ENCODE peak calls at places on chromosome 5, in seven cellular contexts. J, K, I, Q, B, H and V are unnamed samples.

GRCh38 chr5:100840364-100840763 is 62.7 kb downstream of the ST8SIA4 start:
- DNase-seq in J (no peak), H (no peak), Q (no peak), K (no peak), I (no peak), B (no peak), V (no peak)

GRCh38 chr5:61280766-61281427 is 51.2 kb upstream of the ZSWIM6 start:
- DNase-seq in Q (no peak), H (no peak), K (no peak), J (peak; percentile 51), B (peak; percentile 73), I (peak; percentile 46), V (peak; percentile 25)

GRCh38 chr5:34490501-34491250 is 165.5 kb upstream of the RAI14 start:
- DNase-seq in Q (no peak), I (no peak), H (no peak), J (no peak), B (no peak), K (no peak), V (no peak)

GRCh38 chr5:146426853-146427618 is 20.1 kb upstream of the TCERG1 start:
- DNase-seq in K (no peak), Q (no peak), I (no peak), B (no peak), J (no peak), H (no peak), V (no peak)

GRCh38 chr5:59079622-59080620 is 497.0 kb downstream of the RAB3C start:
- DNase-seq in K (peak; percentile 70), I (no peak), J (no peak), Q (no peak), B (no peak), H (no peak), V (no peak)

GRCh38 chr5:79845448-79846197 is 145.4 kb downstream of the MTX3 start:
- DNase-seq in H (peak; percentile 6), B (no peak), J (no peak), K (peak; percentile 78), I (no peak), Q (no peak), V (no peak)

GRCh38 chr5:126965061-126965475 is 65.3 kb downstream of the MARCHF3 start:
- DNase-seq in K (peak; percentile 63), J (no peak), H (no peak), B (no peak), Q (no peak), I (no peak), V (no peak)

GRCh38 chr5:1654786-1655495 is 131.2 kb upstream of the LPCAT1 start:
- DNase-seq in H (no peak), J (peak; percentile 9), Q (no peak), I (no peak), K (no peak), B (no peak), V (peak; percentile 38)

GRCh38 chr5:103867857-103868598 is 305.4 kb upstream of the NUDT12 start:
- DNase-seq in I (no peak), J (no peak), H (no peak), B (no peak), Q (no peak), K (no peak), V (no peak)

DNA sequence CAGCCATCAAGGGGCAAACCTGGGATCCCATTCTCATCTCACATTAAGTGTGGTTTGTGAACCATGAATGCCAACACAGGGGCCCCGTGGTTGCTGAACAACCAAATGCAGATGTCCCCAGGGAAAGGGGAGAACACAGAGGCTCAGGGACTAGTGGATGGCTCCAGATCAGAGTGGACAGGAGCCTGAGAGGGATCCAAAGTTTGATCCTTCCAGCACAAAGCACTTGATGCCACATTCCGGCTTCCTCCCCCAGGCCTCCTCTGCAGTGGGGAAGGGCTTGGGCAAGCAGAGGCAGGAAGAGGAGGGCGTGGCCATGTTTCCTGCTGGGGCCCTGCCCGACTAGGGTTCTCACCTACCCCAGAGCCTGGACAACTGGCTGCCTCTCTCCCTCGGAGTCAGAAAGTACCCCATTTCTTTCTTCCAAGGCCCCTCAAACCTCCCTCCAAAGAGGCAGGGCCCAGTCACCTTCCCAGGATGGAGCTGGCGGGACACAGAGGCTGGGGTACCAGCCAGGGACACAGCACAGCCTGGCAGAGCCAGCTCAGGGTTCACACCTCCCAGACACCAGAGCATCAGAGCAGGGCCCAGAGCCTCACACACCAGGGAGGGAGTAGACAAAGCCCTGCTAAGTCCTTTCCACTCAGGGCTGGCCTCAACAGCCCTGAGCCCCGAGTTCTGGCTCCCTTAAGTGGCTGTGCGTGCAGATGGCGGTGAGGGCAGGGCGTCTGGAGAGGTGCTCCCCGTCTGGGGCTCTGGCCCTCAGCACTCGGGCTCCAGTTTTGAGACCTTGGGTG is 4.3 kb upstream of the RNF44 start:
- DNase-seq in Q (no peak), B (peak; percentile 75), J (peak; percentile 57), H (no peak), I (peak; percentile 72), K (no peak), V (peak; percentile 72)
- TF ChIP-seq CTCF in Q (no peak), B (no peak), J (no peak), H (no peak), I (no peak), K (no peak), V (no peak)

GRCh38 chr5:135372654-135373381 is 26.2 kb downstream of the MACROH2A1 start:
- DNase-seq in H (no peak), K (no peak), J (no peak), Q (peak; percentile 30), I (no peak), B (no peak), V (no peak)

GRCh38 chr5:135371738-135372232 is 27.2 kb downstream of the MACROH2A1 start:
- DNase-seq in J (no peak), H (no peak), Q (peak; percentile 40), I (peak; percentile 47), B (no peak), K (peak; percentile 56), V (no peak)

GRCh38 chr5:135375040-135375439 is 24.0 kb downstream of the MACROH2A1 start:
- DNase-seq in B (no peak), I (no peak), K (no peak), Q (peak; percentile 33), J (no peak), H (no peak), V (no peak)

GRCh38 chr5:135376961-135377621 is 21.9 kb downstream of the MACROH2A1 start:
- DNase-seq in H (no peak), I (no peak), K (no peak), Q (no peak), J (no peak), B (peak; percentile 43), V (no peak)

DNA sequence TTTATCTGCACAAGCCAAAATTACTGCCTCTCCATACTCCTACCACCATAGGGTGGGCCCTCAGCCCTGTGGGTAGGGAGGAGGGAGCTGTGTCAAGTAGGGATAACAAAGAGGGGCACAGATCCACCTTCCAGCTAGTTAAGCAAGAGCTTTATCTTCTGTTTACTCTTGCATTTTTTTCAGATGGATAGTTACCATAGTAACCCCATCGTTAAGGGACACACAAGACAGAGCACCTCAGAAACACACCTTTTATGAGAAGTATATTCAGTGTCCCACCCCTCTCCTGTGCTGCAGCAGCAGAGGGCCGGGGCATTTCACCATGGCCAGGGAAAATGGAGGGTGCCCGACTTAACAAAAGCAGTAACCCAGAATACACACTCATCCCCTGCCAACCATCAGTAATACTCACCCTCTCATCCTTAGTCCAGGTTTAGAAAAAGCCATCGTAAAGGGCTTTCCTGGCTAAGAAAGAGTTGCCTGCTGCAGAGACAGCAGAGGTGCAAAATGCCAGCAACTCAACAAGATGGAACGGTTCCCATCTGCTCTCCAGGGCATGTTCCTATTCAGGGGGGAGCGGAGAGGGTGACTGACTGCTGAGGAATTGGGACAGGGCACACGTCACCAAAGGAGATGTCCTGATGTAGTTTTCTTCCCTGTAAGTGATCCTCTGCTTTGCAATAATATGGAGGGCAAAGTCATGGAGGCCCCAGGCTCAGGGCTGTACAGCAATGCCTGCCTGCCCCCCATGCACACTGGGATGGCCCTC is 25.1 kb downstream of the MACROH2A1 start:
- DNase-seq in J (no peak), H (no peak), B (no peak), I (no peak), Q (peak; percentile 19), K (no peak), V (no peak)
- H3K36me3 ChIP-seq in J (peaks cover 46% of the 10 kb centered on the region), H (no peaks in the 10 kb centered on the region), B (peaks cover 78% of the 10 kb centered on the region), I (peaks cover 42% of the 10 kb centered on the region), Q (peaks cover 52% of the 10 kb centered on the region), K (peaks cover 6% of the 10 kb centered on the region), V (no peaks in the 10 kb centered on the region)

GRCh38 chr5:151298063-151298462 is 5.5 kb downstream of the SLC36A3 start:
- DNase-seq in J (no peak), I (peak; percentile 37), H (no peak), B (no peak), K (peak; percentile 7), Q (no peak), V (peak; percentile 25)
- TF ChIP-seq CTCF in J (no peak), I (no peak), H (no peak), B (no peak), K (peak; percentile 64), Q (no peak), V (peak; percentile 57)

DNA sequence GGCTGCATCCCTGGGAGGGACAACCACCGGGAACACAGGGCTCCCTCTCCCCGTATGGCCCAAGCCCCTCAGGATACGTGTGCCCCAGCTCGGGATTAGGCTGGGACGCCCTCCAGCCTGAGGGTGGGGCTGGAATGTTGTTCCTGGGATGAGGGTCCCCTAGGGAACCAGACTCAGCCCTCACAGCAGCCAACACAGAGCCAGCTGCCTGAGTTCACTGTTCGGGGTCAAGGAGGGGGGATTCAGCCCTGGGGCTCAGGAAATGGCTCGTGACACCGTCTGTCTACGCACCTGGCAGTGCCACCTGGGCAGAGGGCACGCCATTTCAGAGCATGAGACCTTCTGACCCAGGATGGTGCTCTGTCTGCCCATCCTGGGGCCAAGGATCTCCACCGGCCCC is 8.9 kb downstream of the RNF44 start:
- DNase-seq in I (no peak), J (no peak), K (no peak), H (no peak), Q (no peak), B (no peak), V (no peak)
- H3K36me3 ChIP-seq in I (peaks cover 46% of the 10 kb centered on the region), J (peaks cover 48% of the 10 kb centered on the region), K (peaks cover 32% of the 10 kb centered on the region), H (peaks cover 8% of the 10 kb centered on the region), Q (peaks cover 52% of the 10 kb centered on the region), B (peaks cover 66% of the 10 kb centered on the region), V (peaks cover 48% of the 10 kb centered on the region)

GRCh38 chr5:142143878-142144277 is 35.3 kb downstream of the NDFIP1 start:
- DNase-seq in I (no peak), J (no peak), K (no peak), H (no peak), B (no peak), Q (no peak), V (no peak)
- TF ChIP-seq CTCF in I (peak; percentile 2), J (peak; percentile 69), K (peak; percentile 51), H (peak; percentile 57), B (no peak), Q (no peak), V (peak; percentile 41)